ENCODE peak calls at places on chromosomes 7 and 10, in four cellular contexts. B is HepG2, V is SK-N-SH, Q is GM12878. W is an unnamed sample.

GRCh38 chr7:39504963-39505362 is 61.2 kb upstream of the YAE1 start:
- DNase-seq in B (no peak), V (no peak), Q (no peak), W (no peak)

GRCh38 chr7:4998830-4999768 is 40.1 kb upstream of the MMD2 start:
- DNase-seq in B (no peak), V (no peak), Q (no peak), W (no peak)

GRCh38 chr7:90192876-90193765 is 18.4 kb upstream of the STEAP2 start:
- DNase-seq in B (no peak), V (no peak), Q (no peak), W (no peak)

GRCh38 chr7:28298870-28299484 is 113.3 kb upstream of the CREB5 start:
- DNase-seq in B (peak; percentile 29), V (peak; percentile 77), Q (no peak), W (peak; percentile 52)

GRCh38 chr10:71145352-71145945 is 66.9 kb upstream of the UNC5B start:
- DNase-seq in B (no peak), V (no peak), Q (no peak), W (no peak)

GRCh38 chr10:43237631-43238446 is 29.0 kb downstream of the RASGEF1A start:
- DNase-seq in B (no peak), V (no peak), Q (no peak), W (no peak)

GRCh38 chr7:25946181-25946580 is 205.8 kb upstream of the NFE2L3 start:
- DNase-seq in B (no peak), V (no peak), Q (no peak), W (no peak)

GRCh38 chr10:95406651-95407280 is 116.0 kb upstream of the PDLIM1 start:
- DNase-seq in B (no peak), V (no peak), Q (no peak), W (no peak)

GRCh38 chr7:73839743-73840714 is 2.3 kb downstream of the METTL27 start:
- DNase-seq in B (no peak), V (peak; percentile 72), Q (no peak), W (no peak)

GRCh38 chr7:116621649-116622048 is 50.3 kb upstream of the MET start:
- DNase-seq in B (no peak), V (no peak), Q (no peak), W (no peak)

GRCh38 chr7:30974605-30975256 is 11.0 kb downstream of the GHRHR start:
- DNase-seq in B (peak; percentile 60), V (peak; percentile 76), Q (peak; percentile 60), W (peak; percentile 57)

GRCh38 chr7:41047789-41048191 is 655.1 kb downstream of the INHBA start:
- DNase-seq in B (no peak), V (peak; percentile 40), Q (no peak), W (no peak)

GRCh38 chr7:116317907-116318306 is 107.6 kb downstream of the TES start:
- DNase-seq in B (no peak), V (no peak), Q (no peak), W (no peak)

GRCh38 chr7:25854608-25855497 is 297.1 kb upstream of the NFE2L3 start:
- DNase-seq in B (peak; percentile 66), V (peak; percentile 94), Q (no peak), W (peak; percentile 89)

GRCh38 chr7:12729112-12729511 is 41.7 kb downstream of the ARL4A start:
- DNase-seq in B (peak; percentile 18), V (peak; percentile 66), Q (no peak), W (no peak)

GRCh38 chr10:75643944-75644820 is 212.8 kb downstream of the LRMDA start:
- DNase-seq in B (no peak), V (peak; percentile 54), Q (no peak), W (no peak)

GRCh38 chr10:119370046-119370770 is 162.8 kb downstream of the GRK5 start:
- DNase-seq in B (no peak), V (no peak), Q (no peak), W (no peak)
- TF ChIP-seq EP300 in B (no peak), V (no peak), Q (no peak), W (no peak)

DNA sequence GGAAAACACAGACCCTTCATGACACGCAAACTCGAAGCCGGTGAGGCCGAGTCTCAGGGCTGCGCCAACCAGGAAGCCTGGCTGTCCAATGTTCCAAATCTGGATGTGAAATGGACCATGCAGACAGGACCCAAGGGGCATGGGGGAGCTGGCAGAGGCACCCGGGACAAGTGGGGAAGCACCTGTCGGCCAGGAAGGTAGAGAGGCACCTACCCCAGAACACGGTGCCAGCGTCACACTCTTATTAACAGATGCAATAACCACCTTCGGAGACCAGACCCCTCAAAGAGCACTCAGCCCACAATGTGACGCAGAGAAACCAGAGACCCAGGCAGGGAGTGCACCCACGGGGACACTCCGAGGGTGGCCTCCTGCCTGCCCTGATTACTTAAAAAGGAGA is 88.3 kb upstream of the PDGFA start:
- DNase-seq in B (no peak), V (no peak), Q (no peak), W (no peak)
- TF ChIP-seq PBX3 in B (no peak), V (no peak), Q (no peak), W (no peak)

DNA sequence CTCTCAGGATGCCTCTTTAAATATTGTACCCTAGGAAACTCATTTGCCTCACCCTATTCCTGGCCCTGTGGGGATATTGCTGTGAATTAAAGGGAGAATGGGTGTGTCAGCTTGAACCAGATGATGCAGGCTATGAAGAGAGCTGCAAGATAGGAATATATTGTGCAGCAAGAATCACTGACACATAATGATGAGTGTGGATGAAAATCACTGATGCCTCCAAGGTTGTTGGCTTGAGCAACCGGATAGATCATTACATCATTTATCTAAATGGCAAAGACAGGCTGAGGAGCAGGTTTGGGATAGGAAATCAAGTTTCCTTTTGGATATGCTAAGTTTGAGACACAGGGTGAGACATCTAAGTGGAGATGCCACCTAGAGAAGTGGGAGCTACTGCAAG is 6.2 kb downstream of the SLC26A4 start:
- DNase-seq in B (no peak), V (no peak), Q (no peak), W (no peak)
- TF ChIP-seq EP300 in B (no peak), V (no peak), Q (no peak), W (no peak)

DNA sequence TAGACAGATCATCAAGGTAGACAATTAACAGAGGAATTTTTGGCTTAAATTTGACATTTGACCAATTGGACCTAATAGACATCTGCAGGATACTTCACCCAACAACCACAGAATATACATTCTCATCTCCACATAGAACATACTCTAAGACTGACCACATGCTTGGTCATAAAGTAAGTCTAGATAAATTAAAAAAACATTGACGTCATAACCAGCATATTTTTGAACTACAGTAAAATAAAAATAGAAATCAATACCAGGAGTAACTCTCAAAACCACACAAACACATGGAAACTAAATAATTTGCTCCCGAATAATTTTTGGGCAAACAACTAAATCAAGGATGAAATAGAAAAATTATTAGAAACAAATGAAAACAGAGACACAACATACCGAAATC is 205.7 kb downstream of the REEP3 start:
- DNase-seq in B (no peak), V (no peak), Q (no peak), W (no peak)
- TF ChIP-seq PBX3 in B (no peak), V (no peak), Q (no peak), W (no peak)

GRCh38 chr7:47300472-47301021 is 281.4 kb downstream of the TNS3 start:
- DNase-seq in B (no peak), V (no peak), Q (no peak), W (no peak)
- TF ChIP-seq EP300 in B (no peak), V (no peak), Q (no peak), W (no peak)

GRCh38 chr10:73262105-73262730 is 9.8 kb upstream of the MRPS16 start:
- DNase-seq in B (peak; percentile 52), V (no peak), Q (no peak), W (peak; percentile 87)
- TF ChIP-seq PBX3 in B (no peak), V (peak; percentile 91), Q (no peak), W (no peak)